ENCODE peak calls at places on chromosomes 6 and 20, in nine cellular contexts. B is tibial nerve; E is A549; V is NCI-H748 treated with DMSO at 0.1 percent for 48 hours; U is WTC11; K is stromal cell of bone marrow; F is activated CD4-positive, alpha-beta T cell treated with anti-CD3 and anti-CD28 coated beads for 36 hours; X is PC-3; C is NCI-H1105. W is an unnamed sample.

GRCh38 chr6:53011993-53012392 is 16.9 kb upstream of the GSTA4 start:
- DNase-seq in K (no peak), C (no peak), E (no peak), F (no peak), B (no peak), V (peak; percentile 50), X (peak; percentile 87), U (no peak), W (no peak)

GRCh38 chr20:45098096-45098773 is 2.7 kb downstream of the KCNS1 start:
- DNase-seq in X (no peak), K (no peak), F (peak; percentile 67), C (no peak), U (peak; percentile 81), B (no peak), V (no peak), E (no peak), W (no peak)

GRCh38 chr6:43247115-43247999 is 4.1 kb downstream of the TTBK1 start:
- DNase-seq in U (peak; percentile 93), V (peak; percentile 73), C (peak; percentile 64), X (peak; percentile 67), B (peak; percentile 41), K (no peak), E (peak; percentile 89), F (peak; percentile 94), W (peak; percentile 34)

GRCh38 chr20:24787621-24788020 is 161.4 kb upstream of the CST7 start:
- DNase-seq in C (no peak), B (no peak), E (no peak), X (no peak), U (no peak), F (no peak), V (no peak), K (no peak), W (no peak)

GRCh38 chr6:161631676-161632194 is 357.9 kb upstream of the AGPAT4 start:
- DNase-seq in K (peak; percentile 82), X (no peak), C (no peak), V (no peak), U (no peak), F (no peak), E (no peak), B (no peak), W (no peak)

GRCh38 chr20:23358923-23359572 is 2.9 kb upstream of the GZF1 start:
- DNase-seq in E (no peak), X (no peak), U (no peak), V (no peak), F (no peak), B (no peak), C (no peak), K (no peak), W (no peak)

GRCh38 chr20:6566821-6567220 is 200.7 kb upstream of the BMP2 start:
- DNase-seq in B (no peak), X (peak; percentile 81), F (no peak), E (no peak), C (no peak), K (peak; percentile 76), U (no peak), V (no peak), W (no peak)

GRCh38 chr6:39932386-39932785 is 1.9 kb downstream of the MOCS1 start:
- DNase-seq in U (no peak), F (no peak), K (no peak), E (no peak), X (no peak), C (no peak), B (no peak), V (no peak), W (no peak)

GRCh38 chr20:9015984-9016324 is 52.9 kb upstream of the PLCB4 start:
- DNase-seq in B (no peak), U (peak; percentile 46), E (no peak), F (no peak), V (no peak), K (peak; percentile 60), C (no peak), X (peak; percentile 63), W (no peak)

GRCh38 chr6:107840636-107841264 is 16.6 kb upstream of the SCML4 start:
- DNase-seq in F (no peak), E (no peak), X (no peak), V (no peak), C (no peak), U (no peak), B (no peak), K (no peak), W (no peak)